ENCODE peak calls at places on chromosome 17, in six cellular contexts. D is hepatocyte, H is GM23338, E is IMR-90, N is adrenal gland, A is lower lobe of right lung. J is an unnamed sample.

GRCh38 chr17:83106913-83107655 is 27.7 kb downstream of the METRNL start:
- DNase-seq in D (no peak), H (no peak), E (no peak), N (no peak), A (no peak), J (no peak)

GRCh38 chr17:75367312-75367711 is 38.2 kb downstream of the GRB2 start:
- DNase-seq in D (peak; percentile 54), H (no peak), E (peak; percentile 51), N (no peak), A (no peak), J (no peak)

GRCh38 chr17:67534941-67535340 is 157.9 kb downstream of the PITPNC1 start:
- DNase-seq in D (no peak), H (no peak), E (no peak), N (no peak), A (no peak), J (no peak)

GRCh38 chr17:79806863-79807720 is 10.2 kb upstream of the CBX8 start:
- DNase-seq in D (no peak), H (no peak), E (no peak), N (no peak), A (no peak), J (no peak)

GRCh38 chr17:49715221-49715620 is 7.5 kb upstream of the SLC35B1 start:
- DNase-seq in D (no peak), H (no peak), E (no peak), N (no peak), A (no peak), J (no peak)

GRCh38 chr17:27439342-27439741 is 16.9 kb upstream of the KSR1 start:
- DNase-seq in D (no peak), H (no peak), E (no peak), N (no peak), A (no peak), J (no peak)

GRCh38 chr17:64182325-64183012 is 52.5 kb upstream of the ERN1 start:
- DNase-seq in D (no peak), H (no peak), E (no peak), N (no peak), A (no peak), J (no peak)

GRCh38 chr17:1312261-1312870 is 32.9 kb downstream of the TRARG1 start:
- DNase-seq in D (peak; percentile 58), H (peak; percentile 71), E (no peak), N (no peak), A (no peak), J (peak; percentile 73)

GRCh38 chr17:13016881-13017622 is 775 bp downstream of the ELAC2 start:
- DNase-seq in D (no peak), H (no peak), E (peak; percentile 10), N (peak; percentile 71), A (no peak), J (no peak)

GRCh38 chr17:65078441-65079160 is 22.1 kb upstream of the GNA13 start:
- DNase-seq in D (no peak), H (no peak), E (peak; percentile 78), N (no peak), A (no peak), J (no peak)

GRCh38 chr17:68048996-68049395 is 13.5 kb downstream of the KPNA2 start:
- DNase-seq in D (no peak), H (peak; percentile 56), E (no peak), N (no peak), A (no peak), J (no peak)

GRCh38 chr17:885971-886571 is 93.5 kb downstream of the NXN start:
- DNase-seq in D (no peak), H (no peak), E (no peak), N (peak; percentile 85), A (no peak), J (no peak)

GRCh38 chr17:41972571-41973411 is 6.2 kb downstream of the CNP start:
- DNase-seq in D (no peak), H (no peak), E (no peak), N (no peak), A (peak; percentile 57), J (peak; percentile 80)

GRCh38 chr17:66830451-66830850 is 4.5 kb upstream of the CACNG5 start:
- DNase-seq in D (no peak), H (peak; percentile 41), E (no peak), N (no peak), A (no peak), J (no peak)

GRCh38 chr17:61405047-61405685 is 5.5 kb downstream of the TBX2 start:
- DNase-seq in D (no peak), H (peak; percentile 57), E (peak; percentile 41), N (no peak), A (peak; percentile 44), J (peak; percentile 11)

GRCh38 chr17:19316756-19317358 is 45.7 kb downstream of the B9D1 start:
- DNase-seq in D (no peak), H (no peak), E (no peak), N (no peak), A (no peak), J (no peak)

GRCh38 chr17:74922694-74923537 is at the start of gene USH1G:
- DNase-seq in D (peak; percentile 32), H (peak; percentile 36), E (no peak), N (no peak), A (no peak), J (no peak)

GRCh38 chr17:82942166-82943130 is 102.6 kb upstream of the ZNF750 start:
- DNase-seq in D (no peak), H (no peak), E (no peak), N (no peak), A (peak; percentile 29), J (peak; percentile 3)

GRCh38 chr17:29613371-29613837 is 9.3 kb downstream of the CORO6 start:
- DNase-seq in D (peak; percentile 90), H (peak; percentile 96), E (peak; percentile 59), N (peak; percentile 94), A (peak; percentile 95), J (no peak)

GRCh38 chr17:72515291-72516065 is 394.7 kb downstream of the SOX9 start:
- DNase-seq in D (no peak), H (no peak), E (peak; percentile 65), N (no peak), A (no peak), J (peak; percentile 63)

GRCh38 chr17:77332981-77333685 is 192.4 kb downstream of the SEC14L1 start:
- DNase-seq in D (no peak), H (no peak), E (peak; percentile 92), N (no peak), A (no peak), J (no peak)
- TF ChIP-seq CTCF in D (no peak), H (no peak), E (no peak), N (no peak), A (no peak), J (no peak)

GRCh38 chr17:44083250-44083849 is 12.8 kb downstream of the G6PC3 start:
- DNase-seq in D (no peak), H (no peak), E (no peak), N (no peak), A (no peak), J (peak; percentile 48)

GRCh38 chr17:44086364-44087311 is 16.1 kb downstream of the G6PC3 start:
- DNase-seq in D (peak; percentile 92), H (peak; percentile 52), E (peak; percentile 98), N (peak; percentile 79), A (no peak), J (peak; percentile 74)

GRCh38 chr17:44084131-44084538 is 13.6 kb downstream of the G6PC3 start:
- DNase-seq in D (no peak), H (peak; percentile 86), E (no peak), N (no peak), A (no peak), J (peak; percentile 59)

GRCh38 chr17:44087319-44087718 is 16.8 kb downstream of the G6PC3 start:
- DNase-seq in D (no peak), H (peak; percentile 53), E (no peak), N (no peak), A (no peak), J (no peak)

DNA sequence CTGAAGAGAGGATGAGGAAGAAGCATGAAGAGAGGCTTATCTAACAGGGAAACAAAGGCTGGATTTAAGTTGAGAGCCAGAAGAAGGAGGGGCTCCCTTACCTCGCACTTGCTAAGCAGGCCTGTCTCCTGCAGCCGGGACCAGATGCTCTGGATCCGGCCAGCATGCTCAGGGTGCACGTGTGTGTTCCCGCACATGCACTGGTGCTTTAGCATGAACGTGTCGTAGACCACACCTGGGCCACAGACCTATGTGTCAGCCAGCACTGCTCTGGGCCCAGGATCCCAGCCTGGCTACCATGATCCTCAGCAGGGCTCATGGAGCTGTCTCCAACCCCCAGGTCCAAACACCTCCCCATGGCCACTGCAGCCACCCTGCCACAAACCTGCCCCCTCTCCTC is 14.4 kb downstream of the G6PC3 start:
- DNase-seq in D (no peak), H (no peak), E (no peak), N (no peak), A (no peak), J (no peak)
- H3K36me3 ChIP-seq in D (no peaks in the 10 kb centered on the region), H (no peaks in the 10 kb centered on the region), E (peaks cover 41% of the 10 kb centered on the region), N (peaks cover 84% of the 10 kb centered on the region), A (peaks cover 94% of the 10 kb centered on the region), J (peaks cover 33% of the 10 kb centered on the region)

DNA sequence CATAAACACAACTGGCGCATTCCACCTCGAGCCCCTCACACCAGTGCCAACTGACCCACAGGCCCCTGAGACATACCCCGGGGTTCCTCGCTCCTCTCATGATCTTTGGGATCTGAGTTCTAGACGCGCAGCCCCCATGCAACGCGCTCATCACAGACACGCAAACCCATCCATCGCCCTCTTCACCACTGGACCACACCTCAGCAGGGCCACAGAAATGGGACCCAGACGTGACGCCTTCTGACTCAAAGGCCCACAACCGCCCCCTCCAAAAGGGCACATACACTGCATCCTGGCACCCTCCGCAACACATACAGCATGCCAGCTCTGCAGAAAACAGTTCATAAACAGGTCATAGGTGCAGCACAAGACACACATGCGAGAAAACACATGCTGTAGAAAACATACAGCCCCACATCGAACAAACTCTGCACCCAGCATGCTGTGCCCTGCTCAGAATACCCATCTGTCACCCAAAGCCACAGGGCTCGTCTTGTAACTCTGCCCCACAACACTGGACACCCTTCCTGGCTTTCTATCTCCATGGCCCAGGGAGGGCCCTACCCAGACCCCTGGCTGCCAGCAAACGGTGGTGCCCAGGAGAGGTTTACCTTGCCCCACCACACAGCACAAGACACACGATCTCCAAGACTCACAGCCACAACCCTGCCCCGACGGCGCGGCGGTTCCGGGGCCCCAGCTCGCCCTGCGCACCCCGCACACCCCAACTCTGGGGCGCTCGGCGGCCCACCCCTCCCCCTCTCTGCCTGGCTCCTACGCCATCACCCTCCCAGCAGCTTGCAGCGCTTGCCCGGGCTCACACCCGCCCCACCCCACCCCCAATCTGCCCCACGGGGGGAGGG is 924 bp downstream of the ZBTB4 start:
- DNase-seq in D (peak; percentile 85), H (peak; percentile 72), E (peak; percentile 18), N (peak; percentile 70), A (peak; percentile 77), J (peak; percentile 29)
- TF ChIP-seq CTCF in D (no peak), H (no peak), E (no peak), N (no peak), A (no peak), J (no peak)

GRCh38 chr17:77484096-77484495 is 343.3 kb downstream of the SEC14L1 start:
- DNase-seq in D (no peak), H (no peak), E (no peak), N (no peak), A (no peak), J (no peak)
- H3K36me3 ChIP-seq in D (no peaks in the 10 kb centered on the region), H (no peaks in the 10 kb centered on the region), E (peaks cover 49% of the 10 kb centered on the region), N (peaks cover 46% of the 10 kb centered on the region), A (peaks cover 45% of the 10 kb centered on the region), J (peaks cover 48% of the 10 kb centered on the region)

DNA sequence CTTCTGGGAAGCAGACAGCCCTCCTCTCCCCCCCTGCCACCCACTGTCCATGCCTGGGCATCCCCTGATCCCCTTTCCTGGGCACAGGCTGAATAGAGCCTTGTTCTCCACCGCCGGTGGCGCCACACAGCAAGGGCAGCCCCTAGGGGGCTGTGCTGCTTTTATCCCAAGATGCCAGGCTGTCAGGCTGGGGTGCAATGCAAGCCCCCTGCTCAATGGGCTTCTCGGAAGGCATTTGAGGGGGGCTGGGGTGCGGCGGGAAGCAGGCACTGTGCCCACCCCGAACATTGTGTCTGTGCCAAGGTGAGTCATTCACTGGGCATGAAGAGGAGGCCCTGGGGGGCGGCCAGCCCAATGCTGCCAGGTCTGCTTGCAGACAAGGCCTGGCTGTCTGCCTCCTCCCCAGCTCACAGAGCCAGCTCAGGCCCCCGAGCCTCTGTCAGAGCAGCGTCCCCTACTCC is 1.5 kb upstream of the GFAP start:
- DNase-seq in D (peak; percentile 39), H (no peak), E (peak; percentile 25), N (peak; percentile 78), A (peak; percentile 50), J (no peak)
- TF ChIP-seq CTCF in D (no peak), H (no peak), E (no peak), N (no peak), A (no peak), J (no peak)